ENCODE peak calls at places on chromosomes 6 and 20, in seven cellular contexts. F is fibroblast of the aortic adventitia, J is esophagus muscularis mucosa, D is transverse colon, L is RWPE1, N is GM10248, U is ovary. O is an unnamed sample.

GRCh38 chr6:53441035-53441493 is 92.3 kb upstream of the ELOVL5 start:
- DNase-seq in F (peak), J (no peak), D (no peak), L (no peak), N (no peak), U (no peak), O (no peak)

GRCh38 chr6:35427851-35428321 is 24.3 kb upstream of the FANCE start:
- DNase-seq in F (peak), J (no peak), D (no peak), L (no peak), N (no peak), U (no peak), O (no peak)

GRCh38 chr6:113654396-113654795 is 202.7 kb upstream of the MARCKS start:
- DNase-seq in F (peak), J (no peak), D (peak), L (peak), N (no peak), U (no peak), O (no peak)

GRCh38 chr6:167980911-167981310 is 16.6 kb upstream of the KIF25 start:
- DNase-seq in F (no peak), J (no peak), D (no peak), L (no peak), N (no peak), U (no peak), O (no peak)

GRCh38 chr6:164114656-164115055 is 700.1 kb downstream of the QKI start:
- DNase-seq in F (no peak), J (no peak), D (no peak), L (no peak), N (no peak), U (no peak), O (no peak)

GRCh38 chr6:12354499-12354898 is 64.3 kb downstream of the EDN1 start:
- DNase-seq in F (peak), J (no peak), D (peak), L (peak), N (no peak), U (no peak), O (no peak)

GRCh38 chr6:44388135-44388487 is 605 bp downstream of the CDC5L start:
- DNase-seq in F (no peak), J (no peak), D (peak), L (no peak), N (no peak), U (no peak), O (no peak)

GRCh38 chr20:59064214-59064722 is 21.7 kb upstream of the PRELID3B start:
- DNase-seq in F (no peak), J (no peak), D (no peak), L (no peak), N (no peak), U (no peak), O (no peak)

GRCh38 chr6:125182237-125183018 is 28.9 kb downstream of the TPD52L1 start:
- DNase-seq in F (no peak), J (no peak), D (no peak), L (no peak), N (no peak), U (no peak), O (no peak)

GRCh38 chr6:129683606-129684322 is 26.2 kb downstream of the ARHGAP18 start:
- DNase-seq in F (peak), J (peak), D (peak), L (peak), N (peak), U (no peak), O (no peak)

GRCh38 chr20:13809373-13809772 is 24.5 kb downstream of the NDUFAF5 start:
- DNase-seq in F (no peak), J (no peak), D (no peak), L (no peak), N (no peak), U (no peak), O (no peak)

GRCh38 chr6:132133734-132134490 is 182.7 kb upstream of the CCN2 start:
- DNase-seq in F (peak), J (no peak), D (peak), L (no peak), N (no peak), U (no peak), O (no peak)

GRCh38 chr6:45838996-45839395 is 176.7 kb downstream of the CLIC5 start:
- DNase-seq in F (no peak), J (peak), D (no peak), L (no peak), N (no peak), U (no peak), O (no peak)

DNA sequence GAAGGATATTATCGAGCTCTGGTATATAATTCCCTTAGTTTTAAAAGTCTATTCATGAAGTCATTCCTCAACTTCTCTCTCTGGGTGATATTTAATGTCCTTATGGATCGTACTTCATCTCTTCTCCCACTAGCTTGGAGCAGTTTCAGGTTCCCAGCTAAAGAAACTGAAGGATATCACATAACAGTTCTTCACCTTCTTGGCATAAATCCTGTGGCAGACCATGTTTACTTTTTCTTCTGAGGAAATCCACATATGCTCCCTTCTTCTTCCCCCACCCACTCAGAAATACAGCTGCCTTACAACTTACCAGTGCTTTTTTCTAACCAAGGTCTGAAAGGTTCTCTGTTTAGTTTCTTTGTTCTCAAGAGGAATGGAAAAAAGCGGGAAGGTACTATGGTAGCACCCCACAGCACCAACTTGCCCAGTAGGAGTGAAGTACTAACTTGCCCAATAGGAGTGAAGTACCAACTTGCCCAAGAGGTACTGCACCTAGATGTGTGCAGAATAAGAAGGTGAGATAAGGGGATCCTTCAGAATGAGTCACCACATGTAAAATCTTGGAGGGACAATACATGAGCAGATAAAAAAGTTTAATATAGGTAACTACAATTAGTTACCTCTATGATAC is 53.1 kb downstream of the TSPYL4 start:
- DNase-seq in F (no peak), J (no peak), D (no peak), L (no peak), N (no peak), U (no peak), O (no peak)
- TF ChIP-seq CTCF in F (no peak), J (no peak), D (no peak), L (no peak), N (no peak), U (no peak), O (no peak)

GRCh38 chr20:40930561-40930960 is 98.1 kb upstream of the TOP1 start:
- DNase-seq in F (no peak), J (no peak), D (no peak), L (no peak), N (no peak), U (no peak), O (no peak)
- TF ChIP-seq CTCF in F (no peak), J (no peak), D (no peak), L (no peak), N (no peak), U (no peak), O (no peak)

GRCh38 chr6:68724054-68724453 is 89.0 kb downstream of the ADGRB3 start:
- DNase-seq in F (no peak), J (no peak), D (no peak), L (no peak), N (no peak), U (no peak), O (no peak)

GRCh38 chr6:68727699-68728098 is 92.6 kb downstream of the ADGRB3 start:
- DNase-seq in F (no peak), J (no peak), D (no peak), L (no peak), N (no peak), U (no peak), O (no peak)

GRCh38 chr6:68726992-68727391 is 91.9 kb downstream of the ADGRB3 start:
- DNase-seq in F (no peak), J (no peak), D (no peak), L (no peak), N (no peak), U (no peak), O (no peak)

GRCh38 chr6:68728124-68728523 is 93.0 kb downstream of the ADGRB3 start:
- DNase-seq in F (peak), J (no peak), D (no peak), L (no peak), N (no peak), U (no peak), O (no peak)

GRCh38 chr6:68726307-68726706 is 91.2 kb downstream of the ADGRB3 start:
- DNase-seq in F (no peak), J (no peak), D (no peak), L (no peak), N (no peak), U (no peak), O (no peak)
- TF ChIP-seq CTCF in F (no peak), J (no peak), D (no peak), L (no peak), N (no peak), U (no peak), O (no peak)

GRCh38 chr6:30394139-30394538 is 49.2 kb downstream of the RPP21 start:
- DNase-seq in F (no peak), J (no peak), D (peak), L (no peak), N (no peak), U (no peak), O (no peak)

GRCh38 chr6:30396833-30397479 is 52.0 kb downstream of the RPP21 start:
- DNase-seq in F (peak), J (peak), D (peak), L (peak), N (peak), U (peak), O (peak)

GRCh38 chr6:30399390-30400058 is 54.6 kb downstream of the RPP21 start:
- DNase-seq in F (peak), J (no peak), D (no peak), L (peak), N (no peak), U (no peak), O (no peak)

GRCh38 chr6:30397697-30398096 is 52.7 kb downstream of the RPP21 start:
- DNase-seq in F (no peak), J (no peak), D (no peak), L (no peak), N (no peak), U (no peak), O (no peak)
- TF ChIP-seq CTCF in F (no peak), J (no peak), D (no peak), L (no peak), N (no peak), U (no peak), O (no peak)